ENCODE peak calls at places on chromosomes 7 and 10, in ten cellular contexts. One of them, this sample, is unnamed.
A peak's percentile ranks its signal among the peaks of the same experiment; 100 is the strongest.

GRCh38 chr7:122402235-122402634 is 97.7 kb upstream of the FEZF1 start:
- DNase-seq in posterior cingulate gyrus: no peak
- DNase-seq in AG04450: no peak
- DNase-seq in A549: no peak
- DNase-seq in IMR-90: no peak
- DNase-seq in GOT3: no peak
- DNase-seq in iPS-NIHi11: peak; percentile 22
- DNase-seq in NCI-H1436 treated with DMSO at 0.1 percent for 48 hours: no peak
- DNase-seq in NCI-H2081: no peak
- DNase-seq in PC-9: no peak
- DNase-seq in this sample: no peak

GRCh38 chr7:150451833-150452431 is 1.5 kb downstream of the GIMAP8 start:
- DNase-seq in posterior cingulate gyrus: no peak
- DNase-seq in AG04450: no peak
- DNase-seq in A549: no peak
- DNase-seq in IMR-90: no peak
- DNase-seq in GOT3: no peak
- DNase-seq in iPS-NIHi11: no peak
- DNase-seq in NCI-H1436 treated with DMSO at 0.1 percent for 48 hours: no peak
- DNase-seq in NCI-H2081: no peak
- DNase-seq in PC-9: no peak
- DNase-seq in this sample: no peak

GRCh38 chr10:110530131-110530831 is 32.6 kb downstream of the DUSP5 start:
- DNase-seq in posterior cingulate gyrus: no peak
- DNase-seq in AG04450: no peak
- DNase-seq in A549: peak; percentile 88
- DNase-seq in IMR-90: no peak
- DNase-seq in GOT3: no peak
- DNase-seq in iPS-NIHi11: peak; percentile 86
- DNase-seq in NCI-H1436 treated with DMSO at 0.1 percent for 48 hours: no peak
- DNase-seq in NCI-H2081: no peak
- DNase-seq in PC-9: peak; percentile 81
- DNase-seq in this sample: no peak

GRCh38 chr10:24007359-24007758 is 201.6 kb upstream of the KIAA1217 start:
- DNase-seq in posterior cingulate gyrus: no peak
- DNase-seq in AG04450: no peak
- DNase-seq in A549: no peak
- DNase-seq in IMR-90: no peak
- DNase-seq in GOT3: no peak
- DNase-seq in iPS-NIHi11: no peak
- DNase-seq in NCI-H1436 treated with DMSO at 0.1 percent for 48 hours: no peak
- DNase-seq in NCI-H2081: no peak
- DNase-seq in PC-9: no peak
- DNase-seq in this sample: no peak

GRCh38 chr10:79001082-79001885 is 67.5 kb upstream of the ZMIZ1 start:
- DNase-seq in posterior cingulate gyrus: no peak
- DNase-seq in AG04450: no peak
- DNase-seq in A549: no peak
- DNase-seq in IMR-90: peak; percentile 50
- DNase-seq in GOT3: no peak
- DNase-seq in iPS-NIHi11: no peak
- DNase-seq in NCI-H1436 treated with DMSO at 0.1 percent for 48 hours: no peak
- DNase-seq in NCI-H2081: no peak
- DNase-seq in PC-9: peak; percentile 41
- DNase-seq in this sample: no peak

GRCh38 chr10:98045785-98046389 is 15.5 kb upstream of the CRTAC1 start:
- DNase-seq in posterior cingulate gyrus: peak; percentile 84
- DNase-seq in AG04450: peak; percentile 6
- DNase-seq in A549: peak; percentile 74
- DNase-seq in IMR-90: peak; percentile 40
- DNase-seq in GOT3: no peak
- DNase-seq in iPS-NIHi11: peak; percentile 84
- DNase-seq in NCI-H1436 treated with DMSO at 0.1 percent for 48 hours: peak; percentile 46
- DNase-seq in NCI-H2081: peak; percentile 67
- DNase-seq in PC-9: no peak
- DNase-seq in this sample: peak; percentile 42

GRCh38 chr7:29053105-29053872 is 93.0 kb downstream of the CPVL start:
- DNase-seq in posterior cingulate gyrus: no peak
- DNase-seq in AG04450: no peak
- DNase-seq in A549: no peak
- DNase-seq in IMR-90: no peak
- DNase-seq in GOT3: no peak
- DNase-seq in iPS-NIHi11: no peak
- DNase-seq in NCI-H1436 treated with DMSO at 0.1 percent for 48 hours: no peak
- DNase-seq in NCI-H2081: no peak
- DNase-seq in PC-9: no peak
- DNase-seq in this sample: no peak

GRCh38 chr7:19405546-19405945 is 260.3 kb upstream of the FERD3L start:
- DNase-seq in posterior cingulate gyrus: no peak
- DNase-seq in AG04450: no peak
- DNase-seq in A549: no peak
- DNase-seq in IMR-90: peak; percentile 78
- DNase-seq in GOT3: no peak
- DNase-seq in iPS-NIHi11: no peak
- DNase-seq in NCI-H1436 treated with DMSO at 0.1 percent for 48 hours: no peak
- DNase-seq in NCI-H2081: no peak
- DNase-seq in PC-9: no peak
- DNase-seq in this sample: no peak

GRCh38 chr10:119539359-119539651 is 3.2 kb downstream of the RGS10 start:
- DNase-seq in posterior cingulate gyrus: peak; percentile 47
- DNase-seq in AG04450: no peak
- DNase-seq in A549: no peak
- DNase-seq in IMR-90: no peak
- DNase-seq in GOT3: no peak
- DNase-seq in iPS-NIHi11: no peak
- DNase-seq in NCI-H1436 treated with DMSO at 0.1 percent for 48 hours: no peak
- DNase-seq in NCI-H2081: no peak
- DNase-seq in PC-9: peak; percentile 62
- DNase-seq in this sample: no peak

GRCh38 chr7:102933763-102934162 is 21.0 kb downstream of the LRRC17 start:
- DNase-seq in posterior cingulate gyrus: no peak
- DNase-seq in AG04450: peak; percentile 95
- DNase-seq in A549: no peak
- DNase-seq in IMR-90: peak; percentile 97
- DNase-seq in GOT3: peak; percentile 55
- DNase-seq in iPS-NIHi11: peak; percentile 57
- DNase-seq in NCI-H1436 treated with DMSO at 0.1 percent for 48 hours: no peak
- DNase-seq in NCI-H2081: no peak
- DNase-seq in PC-9: no peak
- DNase-seq in this sample: no peak

GRCh38 chr10:103649654-103650423 is 156.3 kb downstream of the NEURL1 start:
- DNase-seq in posterior cingulate gyrus: no peak
- DNase-seq in AG04450: no peak
- DNase-seq in A549: no peak
- DNase-seq in IMR-90: no peak
- DNase-seq in GOT3: no peak
- DNase-seq in iPS-NIHi11: no peak
- DNase-seq in NCI-H1436 treated with DMSO at 0.1 percent for 48 hours: no peak
- DNase-seq in NCI-H2081: peak; percentile 76
- DNase-seq in PC-9: no peak
- DNase-seq in this sample: no peak

GRCh38 chr7:82950436-82950835 is 212.2 kb downstream of the PCLO start:
- DNase-seq in posterior cingulate gyrus: no peak
- DNase-seq in AG04450: no peak
- DNase-seq in A549: no peak
- DNase-seq in IMR-90: no peak
- DNase-seq in GOT3: no peak
- DNase-seq in iPS-NIHi11: no peak
- DNase-seq in NCI-H1436 treated with DMSO at 0.1 percent for 48 hours: no peak
- DNase-seq in NCI-H2081: no peak
- DNase-seq in PC-9: no peak
- DNase-seq in this sample: no peak

This sample was measured in NCI-H446.